ENCODE peak calls at places on chromosomes 6 and 20, in four cellular contexts. S is endothelial cell of umbilical vein, Z is progenitor cell of endocrine pancreas, M is WTC11. Q is an unnamed sample.

GRCh38 chr6:117829594-117830319 is 77.3 kb upstream of the SLC35F1 start:
- DNase-seq in S (peak; percentile 39), Z (peak; percentile 51), M (peak; percentile 70), Q (peak; percentile 58)

GRCh38 chr6:135936606-135937005 is 85.1 kb downstream of the PDE7B start:
- DNase-seq in S (peak; percentile 49), Z (no peak), M (no peak), Q (no peak)

GRCh38 chr6:169961772-169962561 is 210.5 kb downstream of the ERMARD start:
- DNase-seq in S (peak; percentile 40), Z (peak; percentile 45), M (peak; percentile 70), Q (peak; percentile 52)

GRCh38 chr6:19753822-19754221 is 83.3 kb upstream of the ID4 start:
- DNase-seq in S (no peak), Z (no peak), M (no peak), Q (peak; percentile 51)

GRCh38 chr20:59972037-59972801 is 14.0 kb downstream of the CDH26 start:
- DNase-seq in S (no peak), Z (no peak), M (no peak), Q (no peak)

GRCh38 chr6:27502508-27503435 is 29.9 kb upstream of the ZNF184 start:
- DNase-seq in S (peak; percentile 68), Z (no peak), M (peak; percentile 81), Q (peak; percentile 54)

GRCh38 chr6:152458648-152459047 is 178.5 kb downstream of the SYNE1 start:
- DNase-seq in S (peak; percentile 48), Z (no peak), M (no peak), Q (no peak)

GRCh38 chr20:48398506-48399449 is 429.0 kb downstream of the PREX1 start:
- DNase-seq in S (no peak), Z (no peak), M (no peak), Q (peak; percentile 70)

GRCh38 chr6:52985228-52985627 is 9.9 kb downstream of the GSTA4 start:
- DNase-seq in S (no peak), Z (no peak), M (no peak), Q (no peak)

GRCh38 chr6:114430534-114431124 is 87.8 kb upstream of the HS3ST5 start:
- DNase-seq in S (no peak), Z (no peak), M (no peak), Q (peak; percentile 19)

GRCh38 chr20:17570347-17571152 is 675 bp downstream of the DSTN start:
- DNase-seq in S (peak; percentile 69), Z (peak; percentile 48), M (peak; percentile 44), Q (peak; percentile 70)

GRCh38 chr20:23203951-23204730 is 118.0 kb upstream of the CD93 start:
- DNase-seq in S (no peak), Z (no peak), M (no peak), Q (no peak)

GRCh38 chr6:128885381-128885780 is 2.4 kb downstream of the LAMA2 start:
- DNase-seq in S (no peak), Z (no peak), M (no peak), Q (no peak)

GRCh38 chr6:112245511-112246203 is 8.7 kb downstream of the LAMA4 start:
- DNase-seq in S (peak; percentile 14), Z (no peak), M (no peak), Q (no peak)

GRCh38 chr6:20370801-20371200 is 30.9 kb upstream of the E2F3 start:
- DNase-seq in S (no peak), Z (no peak), M (no peak), Q (no peak)

GRCh38 chr6:36863670-36864540 is 10.7 kb downstream of the PPIL1 start:
- DNase-seq in S (no peak), Z (no peak), M (no peak), Q (no peak)

GRCh38 chr6:170371588-170371987 is 65.0 kb downstream of the FAM120B start:
- DNase-seq in S (no peak), Z (no peak), M (peak; percentile 30), Q (peak; percentile 48)

GRCh38 chr6:158467923-158468322 is 92.0 kb upstream of the TMEM181 start:
- DNase-seq in S (no peak), Z (no peak), M (peak; percentile 41), Q (no peak)

GRCh38 chr6:90168693-90169131 is 127.9 kb downstream of the BACH2 start:
- DNase-seq in S (no peak), Z (no peak), M (no peak), Q (no peak)

GRCh38 chr6:1503811-1504210 is 105.9 kb upstream of the FOXC1 start:
- DNase-seq in S (peak; percentile 86), Z (no peak), M (no peak), Q (no peak)

GRCh38 chr6:42366999-42367352 is 84.8 kb downstream of the TRERF1 start:
- DNase-seq in S (no peak), Z (no peak), M (no peak), Q (no peak)

GRCh38 chr20:37234254-37234581 is 27.4 kb downstream of the GHRH start:
- DNase-seq in S (no peak), Z (no peak), M (no peak), Q (no peak)

GRCh38 chr6:52509281-52510212 is 67.3 kb downstream of the TRAM2 start:
- DNase-seq in S (peak; percentile 50), Z (no peak), M (no peak), Q (no peak)

GRCh38 chr6:3753228-3753795 is 1.8 kb upstream of the PXDC1 start:
- DNase-seq in S (peak; percentile 93), Z (no peak), M (no peak), Q (no peak)

GRCh38 chr6:147806697-147807096 is 298.2 kb downstream of the SAMD5 start:
- DNase-seq in S (no peak), Z (no peak), M (no peak), Q (no peak)

GRCh38 chr6:30768634-30769087 is 24.3 kb upstream of the IER3 start:
- DNase-seq in S (no peak), Z (no peak), M (no peak), Q (no peak)

GRCh38 chr6:13522639-13523038 is 35.2 kb upstream of the GFOD1 start:
- DNase-seq in S (peak; percentile 84), Z (no peak), M (no peak), Q (no peak)

GRCh38 chr6:55941713-55942112 is 66.3 kb upstream of the BMP5 start:
- DNase-seq in S (peak; percentile 11), Z (no peak), M (no peak), Q (no peak)

GRCh38 chr6:131787955-131788712 is 19.7 kb upstream of the ENPP1 start:
- DNase-seq in S (no peak), Z (no peak), M (no peak), Q (no peak)

GRCh38 chr20:1567392-1568165 is 10.1 kb upstream of the SIRPD start:
- DNase-seq in S (peak; percentile 91), Z (no peak), M (no peak), Q (no peak)

GRCh38 chr20:32762754-32763201 is 593 bp downstream of the DNMT3B start:
- DNase-seq in S (no peak), Z (peak; percentile 32), M (no peak), Q (peak; percentile 71)

GRCh38 chr20:32763202-32763999 is 1.2 kb downstream of the DNMT3B start:
- DNase-seq in S (no peak), Z (no peak), M (peak; percentile 41), Q (peak; percentile 48)

GRCh38 chr20:32764000-32764960 is 2.1 kb downstream of the DNMT3B start:
- DNase-seq in S (no peak), Z (no peak), M (peak; percentile 84), Q (peak; percentile 45)

GRCh38 chr20:32761417-32761830 is 761 bp upstream of the DNMT3B start:
- DNase-seq in S (no peak), Z (no peak), M (no peak), Q (no peak)

DNA sequence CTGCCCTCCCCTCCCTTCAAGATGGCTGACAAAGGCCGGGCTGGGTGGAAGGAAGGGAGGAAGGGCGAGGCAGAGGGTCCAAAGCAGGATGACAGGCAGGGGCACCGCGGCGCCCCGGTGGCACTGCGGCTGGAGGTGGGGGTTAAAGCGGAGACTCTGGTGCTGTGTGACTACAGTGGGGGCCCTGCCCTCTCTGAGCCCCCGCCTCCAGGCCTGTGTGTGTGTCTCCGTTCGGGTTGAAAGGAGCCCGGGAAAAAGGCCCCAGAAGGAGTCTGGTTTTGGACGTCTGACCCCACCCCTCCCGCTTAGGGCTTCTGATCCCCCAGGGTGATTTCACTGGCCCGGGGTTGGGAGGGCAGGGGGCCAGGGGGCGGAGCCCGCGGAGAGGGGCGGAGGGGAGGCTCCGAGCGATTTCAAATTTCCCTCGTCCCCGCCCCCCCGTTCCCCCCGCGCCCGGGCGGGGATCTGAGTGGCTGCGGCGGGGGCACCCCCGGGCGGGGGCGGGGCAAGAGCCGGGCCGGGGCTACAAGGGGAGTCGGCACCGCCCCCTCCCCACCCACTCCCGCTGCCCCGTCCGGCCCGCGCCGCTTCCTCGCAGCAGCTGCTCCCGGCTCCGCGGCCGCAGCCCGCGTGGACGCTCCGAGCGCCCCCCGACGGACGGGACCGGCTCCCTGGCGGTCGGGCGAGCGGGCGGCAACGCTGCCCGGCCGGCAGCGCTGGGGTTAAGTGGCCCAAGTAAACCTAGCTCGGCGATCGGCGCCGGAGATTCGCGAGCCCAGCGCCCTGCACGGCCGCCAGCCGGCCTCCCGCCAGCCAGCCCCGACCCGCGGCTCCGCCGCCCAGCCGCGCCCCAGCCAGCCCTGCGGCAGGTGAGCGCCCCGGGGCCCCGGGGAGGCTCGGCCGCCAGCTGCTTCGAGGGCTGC is at the start of gene DNMT3B:
- DNase-seq in S (peak; percentile 79), Z (peak; percentile 83), M (peak; percentile 98), Q (peak; percentile 96)
- TF ChIP-seq CTCF in S (peak; percentile 14), Z (peak; percentile 54), M (no peak), Q (no peak)

GRCh38 chr6:5587648-5588047 is 326.3 kb downstream of the FARS2 start:
- DNase-seq in S (no peak), Z (no peak), M (no peak), Q (no peak)

GRCh38 chr6:5584072-5584471 is 322.8 kb downstream of the FARS2 start:
- DNase-seq in S (no peak), Z (no peak), M (no peak), Q (no peak)

GRCh38 chr6:5580736-5581568 is 319.6 kb downstream of the FARS2 start:
- DNase-seq in S (no peak), Z (no peak), M (no peak), Q (no peak)

GRCh38 chr6:5583528-5583927 is 322.2 kb downstream of the FARS2 start:
- DNase-seq in S (no peak), Z (no peak), M (no peak), Q (no peak)

GRCh38 chr6:5582758-5583157 is 321.4 kb downstream of the FARS2 start:
- DNase-seq in S (no peak), Z (no peak), M (no peak), Q (no peak)
- TF ChIP-seq CTCF in S (no peak), Z (no peak), M (no peak), Q (no peak)

DNA sequence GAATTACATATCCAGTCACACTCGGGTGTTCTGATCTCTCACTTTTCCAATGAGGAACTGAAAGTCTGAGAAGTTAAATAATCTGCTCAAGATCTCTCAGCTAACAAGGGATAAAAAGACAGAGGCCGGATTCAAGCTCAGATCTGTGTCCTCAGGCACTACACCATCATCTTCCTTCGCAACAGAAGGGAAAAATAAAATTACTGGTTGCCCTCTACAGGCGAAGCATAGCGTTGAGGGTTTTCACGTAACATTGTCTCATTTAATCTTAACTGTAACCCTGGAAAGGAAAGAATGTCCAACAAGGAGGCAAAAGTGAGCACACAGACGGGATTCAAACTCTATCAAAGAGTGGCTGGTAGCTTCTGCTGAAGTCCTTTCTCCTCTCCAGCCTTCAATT is 67.8 kb upstream of the ANKEF1 start:
- DNase-seq in S (no peak), Z (no peak), M (no peak), Q (no peak)
- TF ChIP-seq CTCF in S (peak; percentile 14), Z (peak; percentile 47), M (no peak), Q (peak; percentile 18)

DNA sequence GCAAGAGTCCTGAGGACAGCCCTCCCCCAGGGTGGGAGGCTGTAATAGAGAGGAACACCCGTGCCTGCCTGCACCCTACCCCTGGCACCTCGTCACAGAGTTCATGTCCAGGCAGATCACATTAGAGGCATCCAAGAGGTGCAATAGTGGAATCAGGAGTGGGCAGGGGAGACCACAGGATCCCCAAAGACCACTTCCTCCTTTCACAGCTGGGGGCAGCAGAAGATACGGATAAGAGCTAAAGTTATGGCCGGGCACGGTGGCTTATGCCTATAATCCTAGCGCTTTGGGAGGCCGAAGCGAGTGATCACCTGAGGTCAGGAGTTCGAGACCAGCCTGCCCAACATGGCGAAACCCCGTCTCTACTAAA is 1.5 kb upstream of the CAPN11 start:
- DNase-seq in S (no peak), Z (no peak), M (no peak), Q (no peak)
- TF ChIP-seq CTCF in S (no peak), Z (no peak), M (no peak), Q (no peak)